ENCODE peak calls at places on chromosome 13, in four cellular contexts. R, T, M and C are unnamed samples.

GRCh38 chr13:95176611-95177259 is 124.5 kb downstream of the ABCC4 start:
- DNase-seq in M (no peak), T (peak; percentile 36), R (no peak), C (no peak)

GRCh38 chr13:42660367-42660965 is 86.5 kb downstream of the TNFSF11 start:
- DNase-seq in T (peak; percentile 27), M (no peak), R (no peak), C (no peak)

GRCh38 chr13:104847863-104848262 is 1687.6 kb downstream of the EFNB2 start:
- DNase-seq in R (no peak), M (no peak), T (no peak), C (peak; percentile 15)

GRCh38 chr13:36630181-36630806 is 43.5 kb upstream of the SERTM1 start:
- DNase-seq in R (no peak), M (no peak), T (no peak), C (no peak)

GRCh38 chr13:113629814-113630213 is 28.2 kb downstream of the ATP4B start:
- DNase-seq in T (no peak), R (no peak), M (no peak), C (no peak)

GRCh38 chr13:113129480-113129879 is 6.9 kb downstream of the F10 start:
- DNase-seq in T (no peak), M (no peak), R (no peak), C (no peak)

GRCh38 chr13:27476943-27477681 is 26.7 kb upstream of the MTIF3 start:
- DNase-seq in R (no peak), M (no peak), T (peak; percentile 50), C (no peak)

GRCh38 chr13:61086052-61086451 is 329.6 kb downstream of the PCDH20 start:
- DNase-seq in T (no peak), M (no peak), R (no peak), C (no peak)

GRCh38 chr13:62512194-62513141 is 1096.8 kb upstream of the PCDH20 start:
- DNase-seq in M (no peak), T (peak; percentile 32), R (no peak), C (no peak)

GRCh38 chr13:77537302-77537919 is 1.9 kb downstream of the SCEL start:
- DNase-seq in T (no peak), R (no peak), M (no peak), C (no peak)

GRCh38 chr13:36979361-36980040 is 19.6 kb downstream of the ALG5 start:
- DNase-seq in M (no peak), R (no peak), T (peak; percentile 82), C (no peak)

GRCh38 chr13:32582991-32583390 is 3.3 kb upstream of the PDS5B start:
- DNase-seq in M (no peak), T (no peak), R (no peak), C (no peak)

GRCh38 chr13:72884111-72884510 is 102.2 kb downstream of the PIBF1 start:
- DNase-seq in T (no peak), R (no peak), M (no peak), C (no peak)

GRCh38 chr13:20197361-20197834 is 4.7 kb upstream of the GJB2 start:
- DNase-seq in R (no peak), T (peak; percentile 56), M (no peak), C (no peak)

GRCh38 chr13:38308736-38309135 is 40.9 kb upstream of the UFM1 start:
- DNase-seq in T (peak; percentile 63), M (no peak), R (no peak), C (no peak)

GRCh38 chr13:23696610-23697009 is 126.4 kb downstream of the TNFRSF19 start:
- DNase-seq in R (no peak), M (no peak), T (peak; percentile 29), C (no peak)

GRCh38 chr13:101449971-101450748 is 2.3 kb upstream of the ITGBL1 start:
- DNase-seq in R (no peak), T (peak; percentile 93), M (no peak), C (no peak)

GRCh38 chr13:29849071-29849541 is 1.3 kb downstream of the UBL3 start:
- DNase-seq in R (peak; percentile 11), T (peak; percentile 22), M (no peak), C (no peak)

GRCh38 chr13:114130708-114131580 is 1.5 kb downstream of the RASA3 start:
- DNase-seq in T (peak; percentile 91), M (no peak), R (peak; percentile 67), C (peak; percentile 45)

GRCh38 chr13:44758595-44759221 is 182.6 kb upstream of the TSC22D1 start:
- DNase-seq in T (peak; percentile 98), R (no peak), M (no peak), C (no peak)

GRCh38 chr13:76764916-76765315 is 121.3 kb downstream of the KCTD12 start:
- DNase-seq in R (no peak), T (no peak), M (no peak), C (no peak)

GRCh38 chr13:73715114-73715909 is 418.9 kb downstream of the KLF12 start:
- DNase-seq in T (no peak), R (peak; percentile 41), M (peak; percentile 12), C (no peak)

GRCh38 chr13:109180905-109181425 is 551.6 kb downstream of the MYO16 start:
- DNase-seq in R (no peak), T (peak; percentile 90), M (no peak), C (no peak)